ENCODE peak calls at places on chromosomes 5 and 9, in seven cellular contexts. W is Panc1, O is right lobe of liver, F is stomach, V is fibroblast of the aortic adventitia, R is choroid plexus epithelial cell, S is AG04450. X is an unnamed sample.

GRCh38 chr9:108511200-108511756 is 344.5 kb downstream of the ACTL7B start:
- DNase-seq in S (peak; percentile 24), V (peak; percentile 89), F (no peak), O (no peak), W (no peak), R (peak; percentile 80), X (peak; percentile 79)

GRCh38 chr9:20442461-20443319 is 179.6 kb downstream of the MLLT3 start:
- DNase-seq in O (no peak), V (no peak), R (no peak), F (no peak), W (no peak), S (no peak), X (no peak)

GRCh38 chr9:132732326-132732725 is 62.1 kb downstream of the GTF3C4 start:
- DNase-seq in F (no peak), R (no peak), S (no peak), O (no peak), V (no peak), W (no peak), X (no peak)

GRCh38 chr5:39755986-39756385 is 331.2 kb upstream of the DAB2 start:
- DNase-seq in V (peak; percentile 94), O (no peak), S (peak; percentile 79), R (peak; percentile 96), F (no peak), W (peak; percentile 72), X (peak; percentile 89)

GRCh38 chr5:132066871-132067270 is 6.4 kb downstream of the IL3 start:
- DNase-seq in R (no peak), O (no peak), F (no peak), V (no peak), S (no peak), W (no peak), X (no peak)

GRCh38 chr9:125513634-125514413 is 193.2 kb downstream of the MAPKAP1 start:
- DNase-seq in R (peak; percentile 81), W (no peak), F (peak; percentile 68), V (peak; percentile 73), S (no peak), O (peak; percentile 58), X (peak; percentile 76)

GRCh38 chr5:127924606-127925005 is 159.0 kb upstream of the SLC12A2 start:
- DNase-seq in V (no peak), F (no peak), S (no peak), W (no peak), O (no peak), R (no peak), X (no peak)

GRCh38 chr5:151619812-151620462 is 28.8 kb upstream of the FAT2 start:
- DNase-seq in F (no peak), V (no peak), W (no peak), R (peak; percentile 13), S (no peak), O (no peak), X (no peak)

GRCh38 chr5:159101689-159102088 is 2.0 kb upstream of the EBF1 start:
- DNase-seq in S (no peak), R (no peak), V (no peak), F (no peak), W (no peak), O (no peak), X (no peak)

GRCh38 chr9:77912895-77913693 is 118.5 kb downstream of the GNAQ start:
- DNase-seq in W (no peak), S (no peak), O (no peak), F (no peak), R (peak; percentile 57), V (peak; percentile 58), X (peak; percentile 63)

GRCh38 chr5:108386345-108387061 is 4.6 kb upstream of the FBXL17 start:
- DNase-seq in V (no peak), R (peak; percentile 75), F (no peak), W (no peak), O (no peak), S (no peak), X (peak; percentile 72)

GRCh38 chr5:168342151-168342825 is 50.8 kb downstream of the WWC1 start:
- DNase-seq in W (no peak), F (no peak), S (no peak), O (no peak), R (no peak), V (no peak), X (no peak)

GRCh38 chr5:10036136-10036535 is 213.6 kb downstream of the ATPSCKMT start:
- DNase-seq in R (peak; percentile 64), W (no peak), S (no peak), V (peak; percentile 37), O (no peak), F (no peak), X (peak; percentile 84)

GRCh38 chr9:117784996-117785395 is 80.8 kb downstream of the TLR4 start:
- DNase-seq in S (no peak), F (no peak), R (no peak), W (no peak), O (no peak), V (no peak), X (no peak)

GRCh38 chr9:13568851-13569618 is 289.5 kb upstream of the MPDZ start:
- DNase-seq in F (no peak), W (no peak), R (no peak), S (no peak), O (no peak), V (peak; percentile 39), X (peak; percentile 17)

GRCh38 chr5:146910239-146910638 is 31.7 kb upstream of the PPP2R2B start:
- DNase-seq in F (no peak), R (no peak), V (no peak), S (no peak), O (no peak), W (no peak), X (no peak)

GRCh38 chr5:136424835-136425694 is 59.7 kb upstream of the TRPC7 start:
- DNase-seq in W (peak; percentile 25), O (peak; percentile 80), S (no peak), F (peak; percentile 71), R (peak; percentile 65), V (peak; percentile 55), X (peak; percentile 62)

DNA sequence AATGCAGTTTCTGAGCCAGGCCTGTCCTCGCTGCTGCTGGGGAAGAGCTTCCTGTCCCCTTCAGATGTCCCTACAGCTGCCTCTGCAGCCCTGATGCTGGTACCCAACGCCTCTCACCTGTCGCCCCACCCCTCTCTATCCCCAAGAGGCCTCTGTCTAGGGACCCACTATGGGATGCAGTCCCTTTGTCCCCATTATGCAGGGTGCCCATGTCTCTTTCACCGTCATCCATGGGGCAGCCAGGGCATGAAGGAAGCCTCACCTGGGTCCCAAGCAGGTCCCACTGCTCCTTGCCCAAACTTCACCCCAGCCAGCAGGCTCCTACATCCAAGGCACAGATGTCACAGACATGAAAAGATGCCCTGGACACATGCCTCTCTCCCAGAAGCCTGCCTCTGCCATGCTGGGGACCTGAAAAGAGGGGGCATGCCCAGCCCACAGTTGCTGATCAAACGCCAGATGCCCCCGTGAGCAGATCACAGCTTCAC is 81.2 kb downstream of the ADAMTS2 start:
- DNase-seq in R (no peak), W (no peak), V (no peak), O (peak; percentile 26), S (no peak), F (peak; percentile 14), X (no peak)
- H3K4me3 ChIP-seq in R (no peak overlapping the region), W (no peak overlapping the region), V (no peak overlapping the region), O (no peak overlapping the region), S (no peak overlapping the region), F (no peak overlapping the region), X (no peak overlapping the region)

GRCh38 chr5:145701404-145701803 is 133.7 kb downstream of the PRELID2 start:
- DNase-seq in S (no peak), V (no peak), R (no peak), F (no peak), O (no peak), W (no peak), X (peak; percentile 7)
- TF ChIP-seq CTCF in S (no peak), V (no peak), R (peak; percentile 7), F (no peak), O (peak; percentile 23), W (no peak), X (no peak)

GRCh38 chr5:126097881-126098280 is 325.3 kb upstream of the GRAMD2B start:
- DNase-seq in V (peak; percentile 15), W (no peak), O (no peak), F (no peak), S (no peak), R (no peak), X (no peak)
- H3K4me3 ChIP-seq in V (no peak overlapping the region), W (no peak overlapping the region), O (no peak overlapping the region), F (no peak overlapping the region), S (no peak overlapping the region), R (no peak overlapping the region), X (no peak overlapping the region)

GRCh38 chr9:133780404-133780945 is 42.3 kb upstream of the SARDH start:
- DNase-seq in V (no peak), O (no peak), F (no peak), R (no peak), W (no peak), S (no peak), X (no peak)

GRCh38 chr9:133781828-133782135 is 43.6 kb upstream of the SARDH start:
- DNase-seq in F (no peak), R (no peak), S (no peak), V (no peak), O (no peak), W (no peak), X (no peak)

GRCh38 chr9:133780962-133781827 is 43.0 kb upstream of the SARDH start:
- DNase-seq in W (no peak), S (no peak), R (no peak), V (no peak), O (no peak), F (no peak), X (no peak)

GRCh38 chr9:133783331-133783731 is 45.2 kb upstream of the SARDH start:
- DNase-seq in O (no peak), W (no peak), V (no peak), S (no peak), R (no peak), F (no peak), X (no peak)

GRCh38 chr9:133782157-133783130 is 44.3 kb upstream of the SARDH start:
- DNase-seq in O (peak; percentile 72), S (peak; percentile 45), R (peak; percentile 85), W (peak; percentile 4), F (peak; percentile 80), V (peak; percentile 71), X (peak; percentile 77)
- TF ChIP-seq CTCF in O (peak; percentile 85), S (peak; percentile 88), R (peak; percentile 94), W (peak; percentile 86), F (no peak), V (peak; percentile 93), X (peak; percentile 91)

GRCh38 chr5:97839338-97840081 is 656.5 kb upstream of the RIOK2 start:
- DNase-seq in V (peak; percentile 37), F (no peak), R (peak; percentile 75), S (no peak), W (peak; percentile 28), O (no peak), X (peak; percentile 67)

GRCh38 chr5:97838214-97838613 is 655.2 kb upstream of the RIOK2 start:
- DNase-seq in S (peak; percentile 86), F (no peak), V (peak; percentile 97), W (peak; percentile 81), O (no peak), R (peak; percentile 97), X (peak; percentile 93)

GRCh38 chr5:97844797-97845196 is 661.8 kb upstream of the RIOK2 start:
- DNase-seq in F (no peak), O (no peak), V (no peak), S (no peak), W (no peak), R (no peak), X (peak; percentile 5)

GRCh38 chr5:97842687-97843086 is 659.6 kb upstream of the RIOK2 start:
- DNase-seq in W (no peak), S (no peak), F (no peak), O (no peak), V (no peak), R (no peak), X (no peak)

GRCh38 chr5:97840643-97841042 is 657.6 kb upstream of the RIOK2 start:
- DNase-seq in O (no peak), F (no peak), V (peak; percentile 8), W (no peak), R (no peak), S (no peak), X (peak; percentile 64)
- H3K4me3 ChIP-seq in O (no peak overlapping the region), F (no peak overlapping the region), V (no peak overlapping the region), W (no peak overlapping the region), R (no peak overlapping the region), S (no peak overlapping the region), X (no peak overlapping the region)